ENCODE peak calls at places on chromosomes 1 and 21, in four cellular contexts. Z is breast epithelium, M is H1, T is K562. E is an unnamed sample.
A peak's percentile ranks its signal among the peaks of the same experiment; 100 is the strongest.

GRCh38 chr1:152962876-152963415 is 7.5 kb upstream of the SPRR4 start:
- DNase-seq in Z (no peak), M (no peak), T (no peak), E (no peak)

GRCh38 chr1:207817778-207818751 is 66.2 kb downstream of the CD46 start:
- DNase-seq in Z (no peak), M (no peak), T (peak; percentile 77), E (peak; percentile 56)

GRCh38 chr1:167542109-167543032 is 11.2 kb downstream of the CREG1 start:
- DNase-seq in Z (no peak), M (no peak), T (no peak), E (no peak)

GRCh38 chr1:76278711-76279386 is 204.3 kb downstream of the ST6GALNAC3 start:
- DNase-seq in Z (no peak), M (no peak), T (no peak), E (no peak)

GRCh38 chr1:8646996-8647395 is 170.4 kb downstream of the RERE start:
- DNase-seq in Z (no peak), M (no peak), T (no peak), E (no peak)

GRCh38 chr1:47843781-47844555 is 153.2 kb downstream of the TRABD2B start:
- DNase-seq in Z (no peak), M (no peak), T (no peak), E (no peak)

GRCh38 chr1:77833521-77834100 is 54.2 kb downstream of the MIGA1 start:
- DNase-seq in Z (no peak), M (no peak), T (no peak), E (no peak)

GRCh38 chr21:15514073-15514946 is 215.5 kb upstream of the USP25 start:
- DNase-seq in Z (no peak), M (no peak), T (no peak), E (no peak)

GRCh38 chr21:35882791-35883240 is 177.5 kb downstream of the SETD4 start:
- DNase-seq in Z (peak; percentile 57), M (no peak), T (no peak), E (no peak)

GRCh38 chr1:232047473-232047872 is 420.9 kb downstream of the DISC1 start:
- DNase-seq in Z (no peak), M (no peak), T (no peak), E (no peak)

GRCh38 chr1:3453891-3454810 is at the start of gene ARHGEF16:
- DNase-seq in Z (peak; percentile 71), M (peak; percentile 49), T (peak; percentile 81), E (no peak)

GRCh38 chr1:158527190-158527815 is 26.9 kb downstream of the OR6Y1 start:
- DNase-seq in Z (no peak), M (no peak), T (no peak), E (no peak)

GRCh38 chr1:212950243-212951057 is at the start of gene VASH2:
- DNase-seq in Z (peak; percentile 76), M (peak; percentile 47), T (peak; percentile 80), E (peak; percentile 92)

GRCh38 chr1:36609241-36610027 is 126.7 kb upstream of the CSF3R start:
- DNase-seq in Z (peak; percentile 18), M (peak; percentile 47), T (peak; percentile 89), E (no peak)

GRCh38 chr1:94623560-94624148 is 82.1 kb upstream of the F3 start:
- DNase-seq in Z (no peak), M (no peak), T (no peak), E (no peak)

GRCh38 chr1:112465122-112465521 is 43.6 kb upstream of the WNT2B start:
- DNase-seq in Z (peak; percentile 23), M (no peak), T (no peak), E (no peak)

GRCh38 chr1:16061255-16061654 is 12.2 kb downstream of the FAM131C start:
- DNase-seq in Z (no peak), M (no peak), T (no peak), E (no peak)

GRCh38 chr21:42001781-42002180 is 8.4 kb downstream of the ZBTB21 start:
- DNase-seq in Z (no peak), M (no peak), T (no peak), E (no peak)
- H3K27ac ChIP-seq in Z (no peak overlapping the region), M (no peak overlapping the region), T (no peak overlapping the region), E (no peak overlapping the region)

DNA sequence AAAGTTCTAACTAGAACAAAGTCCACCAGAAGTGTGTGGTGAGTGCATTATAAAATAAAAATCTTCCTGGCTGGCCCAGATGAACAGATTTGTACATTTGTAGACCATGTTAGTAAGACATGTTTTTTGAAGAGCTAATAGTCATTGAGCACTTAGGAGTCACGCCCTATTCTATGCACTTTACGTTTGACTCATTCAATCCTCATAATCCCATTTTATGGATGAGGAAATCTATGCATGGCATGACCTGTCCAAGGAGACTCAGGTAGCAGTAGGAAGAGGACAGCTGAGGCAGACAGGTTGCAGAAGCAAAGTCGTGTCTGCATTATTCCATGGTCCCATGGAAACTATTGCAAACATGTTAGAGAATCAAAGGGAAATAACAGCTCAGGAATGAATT is 30.3 kb upstream of the LPAR3 start:
- DNase-seq in Z (no peak), M (no peak), T (no peak), E (no peak)
- TF ChIP-seq POLR2AphosphoS5 in Z (no peak), M (no peak), T (no peak), E (no peak)

DNA sequence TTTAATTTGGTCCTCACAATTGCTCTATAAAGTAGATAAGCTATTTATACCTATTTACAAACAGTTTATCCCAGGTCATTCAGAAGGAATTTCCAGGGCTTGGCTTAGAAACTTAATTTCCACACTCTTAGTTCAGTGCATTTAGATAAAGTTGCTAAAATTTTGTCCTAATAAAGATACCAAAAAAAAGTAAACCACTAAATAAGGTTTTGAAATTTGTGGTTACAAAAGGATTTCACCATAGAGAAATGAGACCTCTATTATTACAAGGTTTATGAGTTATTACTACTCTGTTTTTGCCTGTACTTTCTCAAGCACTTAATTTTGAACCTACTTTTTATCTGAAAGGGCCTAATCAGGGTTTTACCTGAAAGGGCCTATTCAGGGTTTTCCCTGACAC is 22.4 kb downstream of the PTPN22 start:
- DNase-seq in Z (no peak), M (no peak), T (no peak), E (no peak)
- H3K36me3 ChIP-seq in Z (no peaks in the 10 kb centered on the region), M (no peaks in the 10 kb centered on the region), T (no peaks in the 10 kb centered on the region), E (no peaks in the 10 kb centered on the region)

GRCh38 chr1:156485984-156486383 is 14.6 kb downstream of the MEF2D start:
- DNase-seq in Z (no peak), M (no peak), T (no peak), E (no peak)

GRCh38 chr1:156487862-156488261 is 12.7 kb downstream of the MEF2D start:
- DNase-seq in Z (no peak), M (no peak), T (no peak), E (no peak)

GRCh38 chr1:156488566-156489165 is 11.9 kb downstream of the MEF2D start:
- DNase-seq in Z (no peak), M (no peak), T (no peak), E (no peak)

GRCh38 chr1:156484480-156485058 is 16.0 kb downstream of the MEF2D start:
- DNase-seq in Z (no peak), M (no peak), T (no peak), E (no peak)

DNA sequence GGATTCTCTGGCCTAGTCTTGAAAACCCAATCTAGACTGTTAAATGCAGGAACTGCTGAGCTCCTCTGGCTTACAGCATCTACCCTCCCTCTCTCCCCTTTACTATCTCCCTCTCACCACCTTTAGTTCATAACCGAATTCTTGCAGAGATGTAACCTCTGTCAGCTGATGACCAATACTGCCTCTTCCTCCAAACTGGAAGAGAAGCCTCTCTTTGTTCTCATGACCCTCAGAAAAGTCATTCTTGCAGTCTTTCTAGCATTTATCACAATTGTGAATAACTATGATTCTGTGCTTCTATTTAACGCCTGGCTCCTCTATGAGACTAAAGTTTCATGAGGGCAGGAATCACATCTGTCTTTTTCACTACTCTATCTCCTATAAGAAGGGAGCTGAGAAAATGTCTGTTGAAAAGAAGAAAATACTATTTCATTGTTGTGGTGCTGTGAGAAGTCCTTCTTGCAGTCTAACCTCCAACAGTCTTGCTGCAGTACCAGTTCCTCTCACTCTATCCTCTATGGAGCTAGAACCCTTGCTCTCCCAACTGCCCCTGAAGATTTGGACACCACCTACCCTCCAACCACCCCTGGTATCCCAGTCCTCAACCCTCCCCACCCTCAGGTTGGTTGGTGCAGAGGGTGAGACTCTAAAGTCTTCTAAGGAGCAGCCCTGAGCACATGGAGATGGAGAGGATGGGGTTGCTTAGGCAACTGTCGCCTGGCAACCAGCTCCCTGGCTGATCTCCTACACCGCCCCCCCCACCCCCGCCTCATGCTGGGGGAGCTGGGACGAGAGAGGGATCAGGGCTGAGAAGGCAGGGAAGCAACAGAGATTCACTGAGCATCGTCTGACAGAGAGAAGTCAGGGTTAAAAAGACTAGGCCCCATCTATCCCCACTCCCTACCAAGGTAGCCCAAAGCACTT is 13.9 kb downstream of the MEF2D start:
- DNase-seq in Z (no peak), M (no peak), T (no peak), E (no peak)
- H3K27ac ChIP-seq in Z (peak overlapping the region; percentile 87), M (no peak overlapping the region), T (no peak overlapping the region), E (peak overlapping the region; percentile 98)

GRCh38 chr1:55720243-55720642 is 505.1 kb upstream of the USP24 start:
- DNase-seq in Z (peak; percentile 49), M (no peak), T (no peak), E (peak; percentile 71)
- TF ChIP-seq POLR2AphosphoS5 in Z (no peak), M (no peak), T (no peak), E (peak; percentile 58)

E was measured in sigmoid colon.